ENCODE peak calls at places on chromosomes 3 and 15, in seven cellular contexts. One of them, this sample, is unnamed.

GRCh38 chr15:81062937-81063336 is 62.2 kb downstream of the TLNRD1 start:
- DNase-seq in T follicular helper cell: no peak
- DNase-seq in activated CD8-positive, alpha-beta memory T cell treated with anti-CD3 and anti-CD28 coated beads, Interleukin-2, amount 50 U/mL, for 48 hours: no peak
- DNase-seq in HS-27A: no peak
- DNase-seq in memory B cell: no peak
- DNase-seq in EL: no peak
- DNase-seq in amniotic stem cell: no peak
- DNase-seq in this sample: no peak

GRCh38 chr3:127645371-127646015 is 16.5 kb downstream of the PODXL2 start:
- DNase-seq in T follicular helper cell: no peak
- DNase-seq in activated CD8-positive, alpha-beta memory T cell treated with anti-CD3 and anti-CD28 coated beads, Interleukin-2, amount 50 U/mL, for 48 hours: no peak
- DNase-seq in HS-27A: no peak
- DNase-seq in memory B cell: no peak
- DNase-seq in EL: no peak
- DNase-seq in amniotic stem cell: no peak
- DNase-seq in this sample: no peak

GRCh38 chr3:81459733-81460132 is 301.7 kb downstream of the GBE1 start:
- DNase-seq in T follicular helper cell: no peak
- DNase-seq in activated CD8-positive, alpha-beta memory T cell treated with anti-CD3 and anti-CD28 coated beads, Interleukin-2, amount 50 U/mL, for 48 hours: no peak
- DNase-seq in HS-27A: no peak
- DNase-seq in memory B cell: no peak
- DNase-seq in EL: no peak
- DNase-seq in amniotic stem cell: no peak
- DNase-seq in this sample: no peak

GRCh38 chr3:66115858-66116654 is 77.3 kb upstream of the MAGI1 start:
- DNase-seq in T follicular helper cell: no peak
- DNase-seq in activated CD8-positive, alpha-beta memory T cell treated with anti-CD3 and anti-CD28 coated beads, Interleukin-2, amount 50 U/mL, for 48 hours: no peak
- DNase-seq in HS-27A: peak
- DNase-seq in memory B cell: no peak
- DNase-seq in EL: peak
- DNase-seq in amniotic stem cell: peak
- DNase-seq in this sample: peak

GRCh38 chr3:171165499-171165921 is 139.0 kb upstream of the SLC2A2 start:
- DNase-seq in T follicular helper cell: no peak
- DNase-seq in activated CD8-positive, alpha-beta memory T cell treated with anti-CD3 and anti-CD28 coated beads, Interleukin-2, amount 50 U/mL, for 48 hours: no peak
- DNase-seq in HS-27A: no peak
- DNase-seq in memory B cell: no peak
- DNase-seq in EL: no peak
- DNase-seq in amniotic stem cell: no peak
- DNase-seq in this sample: no peak

GRCh38 chr3:156489462-156489911 is 65.4 kb downstream of the SSR3 start:
- DNase-seq in T follicular helper cell: no peak
- DNase-seq in activated CD8-positive, alpha-beta memory T cell treated with anti-CD3 and anti-CD28 coated beads, Interleukin-2, amount 50 U/mL, for 48 hours: no peak
- DNase-seq in HS-27A: no peak
- DNase-seq in memory B cell: no peak
- DNase-seq in EL: peak
- DNase-seq in amniotic stem cell: no peak
- DNase-seq in this sample: no peak

GRCh38 chr3:195897853-195898415 is 10.4 kb downstream of the TNK2 start:
- DNase-seq in T follicular helper cell: no peak
- DNase-seq in activated CD8-positive, alpha-beta memory T cell treated with anti-CD3 and anti-CD28 coated beads, Interleukin-2, amount 50 U/mL, for 48 hours: no peak
- DNase-seq in HS-27A: no peak
- DNase-seq in memory B cell: no peak
- DNase-seq in EL: no peak
- DNase-seq in amniotic stem cell: no peak
- DNase-seq in this sample: no peak

GRCh38 chr3:105364113-105364512 is 2.6 kb upstream of the ALCAM start:
- DNase-seq in T follicular helper cell: no peak
- DNase-seq in activated CD8-positive, alpha-beta memory T cell treated with anti-CD3 and anti-CD28 coated beads, Interleukin-2, amount 50 U/mL, for 48 hours: no peak
- DNase-seq in HS-27A: no peak
- DNase-seq in memory B cell: no peak
- DNase-seq in EL: peak
- DNase-seq in amniotic stem cell: peak
- DNase-seq in this sample: peak

GRCh38 chr3:126473292-126474168 is 2.2 kb downstream of the ZXDC start:
- DNase-seq in T follicular helper cell: no peak
- DNase-seq in activated CD8-positive, alpha-beta memory T cell treated with anti-CD3 and anti-CD28 coated beads, Interleukin-2, amount 50 U/mL, for 48 hours: no peak
- DNase-seq in HS-27A: no peak
- DNase-seq in memory B cell: no peak
- DNase-seq in EL: no peak
- DNase-seq in amniotic stem cell: no peak
- DNase-seq in this sample: no peak

GRCh38 chr3:102443021-102443420 is 8.2 kb downstream of the ZPLD1 start:
- DNase-seq in T follicular helper cell: no peak
- DNase-seq in activated CD8-positive, alpha-beta memory T cell treated with anti-CD3 and anti-CD28 coated beads, Interleukin-2, amount 50 U/mL, for 48 hours: no peak
- DNase-seq in HS-27A: no peak
- DNase-seq in memory B cell: no peak
- DNase-seq in EL: no peak
- DNase-seq in amniotic stem cell: no peak
- DNase-seq in this sample: no peak

GRCh38 chr3:18049101-18049500 is 306.7 kb upstream of the TBC1D5 start:
- DNase-seq in T follicular helper cell: no peak
- DNase-seq in activated CD8-positive, alpha-beta memory T cell treated with anti-CD3 and anti-CD28 coated beads, Interleukin-2, amount 50 U/mL, for 48 hours: no peak
- DNase-seq in HS-27A: no peak
- DNase-seq in memory B cell: no peak
- DNase-seq in EL: no peak
- DNase-seq in amniotic stem cell: no peak
- DNase-seq in this sample: no peak

GRCh38 chr3:51535146-51536019 is 3.1 kb upstream of the RAD54L2 start:
- DNase-seq in T follicular helper cell: no peak
- DNase-seq in activated CD8-positive, alpha-beta memory T cell treated with anti-CD3 and anti-CD28 coated beads, Interleukin-2, amount 50 U/mL, for 48 hours: no peak
- DNase-seq in HS-27A: peak
- DNase-seq in memory B cell: no peak
- DNase-seq in EL: peak
- DNase-seq in amniotic stem cell: no peak
- DNase-seq in this sample: no peak

GRCh38 chr3:58577269-58577821 is at the start of gene FAM107A:
- DNase-seq in T follicular helper cell: no peak
- DNase-seq in activated CD8-positive, alpha-beta memory T cell treated with anti-CD3 and anti-CD28 coated beads, Interleukin-2, amount 50 U/mL, for 48 hours: no peak
- DNase-seq in HS-27A: no peak
- DNase-seq in memory B cell: no peak
- DNase-seq in EL: peak
- DNase-seq in amniotic stem cell: no peak
- DNase-seq in this sample: peak

This sample was measured in brain microvascular endothelial cell.